ENCODE peak calls at places on chromosomes 13 and 19, in five cellular contexts. P is NCI-H187 treated with DMSO at 0.1 percent for 48 hours; M is occipital lobe; K is lung; B is stimulated activated CD4-positive, alpha-beta T cell treated with anti-CD3 and anti-CD28 coated beads, TNF-alpha, amount 100 ng/mL, for 24 hours. G is an unnamed sample.

GRCh38 chr13:38394777-38395504 is 45.3 kb downstream of the UFM1 start:
- DNase-seq in P (no peak), M (no peak), K (no peak), B (no peak), G (no peak)

GRCh38 chr13:100660761-100661160 is 13.8 kb downstream of the TMTC4 start:
- DNase-seq in P (no peak), M (no peak), K (no peak), B (no peak), G (no peak)

GRCh38 chr13:98454389-98454881 is 122.5 kb downstream of the STK24 start:
- DNase-seq in P (no peak), M (peak), K (no peak), B (no peak), G (peak)

GRCh38 chr19:16202320-16203255 is 4.9 kb downstream of the AP1M1 start:
- DNase-seq in P (no peak), M (no peak), K (no peak), B (no peak), G (peak)

GRCh38 chr13:111897178-111897845 is 169.6 kb upstream of the SOX1 start:
- DNase-seq in P (no peak), M (no peak), K (no peak), B (no peak), G (no peak)

GRCh38 chr19:45323671-45324081 is 1.0 kb upstream of the CKM start:
- DNase-seq in P (no peak), M (no peak), K (no peak), B (no peak), G (peak)

GRCh38 chr13:99687728-99688397 is 186.6 kb downstream of the TM9SF2 start:
- DNase-seq in P (no peak), M (no peak), K (no peak), B (no peak), G (no peak)

GRCh38 chr19:10104665-10105221 is 1.4 kb upstream of the PPAN start:
- DNase-seq in P (no peak), M (no peak), K (no peak), B (peak), G (no peak)

GRCh38 chr19:610801-611505 is 21.3 kb downstream of the HCN2 start:
- DNase-seq in P (no peak), M (no peak), K (no peak), B (no peak), G (peak)

GRCh38 chr19:48928164-48929005 is 5.1 kb upstream of the DHDH start:
- DNase-seq in P (no peak), M (no peak), K (peak), B (no peak), G (no peak)

G was measured in AG20443.